ENCODE peak calls at places on chromosomes 7 and 10, in seven cellular contexts. One of them, this sample, is unnamed.

GRCh38 chr10:79210672-79211071 is 136.6 kb upstream of the PPIF start:
- DNase-seq in IMR-90: no peak
- DNase-seq in gastrocnemius medialis: no peak
- DNase-seq in fibroblast of lung: no peak
- DNase-seq in CD4-positive, alpha-beta T cell: no peak
- DNase-seq in nucleus accumbens: no peak
- DNase-seq in colonic mucosa: no peak
- DNase-seq in this sample: no peak

GRCh38 chr10:91493313-91493712 is 83.2 kb downstream of the HECTD2 start:
- DNase-seq in CD4-positive, alpha-beta T cell: no peak
- DNase-seq in IMR-90: peak
- DNase-seq in fibroblast of lung: peak
- DNase-seq in colonic mucosa: no peak
- DNase-seq in nucleus accumbens: no peak
- DNase-seq in gastrocnemius medialis: no peak
- DNase-seq in this sample: no peak

GRCh38 chr7:29488977-29489376 is 74.7 kb upstream of the PRR15 start:
- DNase-seq in gastrocnemius medialis: no peak
- DNase-seq in nucleus accumbens: no peak
- DNase-seq in colonic mucosa: no peak
- DNase-seq in CD4-positive, alpha-beta T cell: no peak
- DNase-seq in IMR-90: peak
- DNase-seq in fibroblast of lung: peak
- DNase-seq in this sample: no peak

GRCh38 chr10:95451568-95452524 is 109.3 kb downstream of the SORBS1 start:
- DNase-seq in IMR-90: no peak
- DNase-seq in fibroblast of lung: no peak
- DNase-seq in CD4-positive, alpha-beta T cell: no peak
- DNase-seq in nucleus accumbens: no peak
- DNase-seq in colonic mucosa: no peak
- DNase-seq in gastrocnemius medialis: no peak
- DNase-seq in this sample: no peak

GRCh38 chr10:117532451-117533107 is 10.0 kb upstream of the EMX2 start:
- DNase-seq in fibroblast of lung: no peak
- DNase-seq in colonic mucosa: no peak
- DNase-seq in IMR-90: no peak
- DNase-seq in CD4-positive, alpha-beta T cell: no peak
- DNase-seq in gastrocnemius medialis: no peak
- DNase-seq in nucleus accumbens: no peak
- DNase-seq in this sample: no peak

GRCh38 chr7:134885967-134886352 is 100.3 kb upstream of the AGBL3 start:
- DNase-seq in IMR-90: peak
- DNase-seq in colonic mucosa: no peak
- DNase-seq in CD4-positive, alpha-beta T cell: no peak
- DNase-seq in gastrocnemius medialis: no peak
- DNase-seq in fibroblast of lung: peak
- DNase-seq in nucleus accumbens: no peak
- DNase-seq in this sample: no peak

GRCh38 chr10:71397340-71398212 is 856 bp downstream of the CDH23 start:
- DNase-seq in CD4-positive, alpha-beta T cell: no peak
- DNase-seq in fibroblast of lung: no peak
- DNase-seq in colonic mucosa: no peak
- DNase-seq in gastrocnemius medialis: no peak
- DNase-seq in nucleus accumbens: no peak
- DNase-seq in IMR-90: no peak
- DNase-seq in this sample: no peak

GRCh38 chr7:158410720-158411119 is 176.9 kb downstream of the PTPRN2 start:
- DNase-seq in nucleus accumbens: no peak
- DNase-seq in gastrocnemius medialis: no peak
- DNase-seq in fibroblast of lung: no peak
- DNase-seq in colonic mucosa: no peak
- DNase-seq in IMR-90: no peak
- DNase-seq in CD4-positive, alpha-beta T cell: no peak
- DNase-seq in this sample: no peak

GRCh38 chr10:109982812-109983211 is 25.0 kb upstream of the ADD3 start:
- DNase-seq in IMR-90: no peak
- DNase-seq in gastrocnemius medialis: no peak
- DNase-seq in colonic mucosa: no peak
- DNase-seq in nucleus accumbens: no peak
- DNase-seq in fibroblast of lung: no peak
- DNase-seq in CD4-positive, alpha-beta T cell: no peak
- DNase-seq in this sample: no peak

GRCh38 chr10:21317902-21318301 is 207.6 kb downstream of the SKIDA1 start:
- DNase-seq in IMR-90: peak
- DNase-seq in nucleus accumbens: no peak
- DNase-seq in gastrocnemius medialis: no peak
- DNase-seq in fibroblast of lung: peak
- DNase-seq in CD4-positive, alpha-beta T cell: no peak
- DNase-seq in colonic mucosa: no peak
- DNase-seq in this sample: no peak

GRCh38 chr7:122133477-122133876 is 10.6 kb downstream of the AASS start:
- DNase-seq in colonic mucosa: no peak
- DNase-seq in fibroblast of lung: no peak
- DNase-seq in nucleus accumbens: no peak
- DNase-seq in IMR-90: no peak
- DNase-seq in gastrocnemius medialis: no peak
- DNase-seq in CD4-positive, alpha-beta T cell: no peak
- DNase-seq in this sample: no peak

GRCh38 chr10:115028419-115028818 is 64.7 kb upstream of the ATRNL1 start:
- DNase-seq in fibroblast of lung: no peak
- DNase-seq in CD4-positive, alpha-beta T cell: no peak
- DNase-seq in gastrocnemius medialis: no peak
- DNase-seq in nucleus accumbens: no peak
- DNase-seq in colonic mucosa: no peak
- DNase-seq in IMR-90: no peak
- DNase-seq in this sample: no peak